ENCODE peak calls at places on chromosomes 1 and 21, in seven cellular contexts. A, C, O, Y, H, M and R are unnamed samples. For H3K36me3, the result is how much of the 10 kb centered on the place peaks cover.

GRCh38 chr1:190067592-190067991 is 410.1 kb downstream of the BRINP3 start:
- DNase-seq in Y (peak), A (no peak), O (peak), M (no peak), H (peak), C (no peak), R (no peak)

GRCh38 chr1:187942986-187943385 is 1114.2 kb downstream of the PLA2G4A start:
- DNase-seq in A (no peak), O (peak), Y (no peak), M (no peak), C (no peak), H (no peak), R (no peak)

GRCh38 chr1:16249838-16250241 is 12.9 kb upstream of the CPLANE2 start:
- DNase-seq in H (no peak), Y (no peak), C (no peak), A (no peak), O (peak), M (peak), R (no peak)

GRCh38 chr1:107262472-107263286 is 121.8 kb downstream of the NTNG1 start:
- DNase-seq in M (peak), H (no peak), Y (peak), O (peak), A (no peak), C (no peak), R (peak)

GRCh38 chr1:226678701-226679100 is 60.4 kb downstream of the ITPKB start:
- DNase-seq in O (no peak), C (no peak), H (no peak), A (no peak), Y (no peak), M (no peak), R (no peak)

GRCh38 chr1:90850181-90850924 is 133.3 kb upstream of the BARHL2 start:
- DNase-seq in H (peak), Y (no peak), A (peak), O (peak), M (peak), C (peak), R (no peak)

GRCh38 chr1:229556551-229556950 is 2.0 kb downstream of the ABCB10 start:
- DNase-seq in M (peak), A (no peak), O (no peak), H (peak), C (no peak), Y (no peak), R (no peak)

GRCh38 chr1:226308166-226308722 is 720 bp downstream of the LIN9 start:
- DNase-seq in C (peak), Y (no peak), O (no peak), M (no peak), H (peak), A (no peak), R (no peak)

GRCh38 chr1:161081151-161081405 is 8.3 kb downstream of the NECTIN4 start:
- DNase-seq in C (no peak), Y (no peak), M (no peak), A (no peak), H (peak), O (peak), R (no peak)

GRCh38 chr1:167871331-167871730 is 42.6 kb downstream of the ADCY10 start:
- DNase-seq in Y (no peak), A (no peak), C (no peak), O (peak), M (peak), H (no peak), R (no peak)

GRCh38 chr21:14538477-14538876 is 7.6 kb downstream of the SAMSN1 start:
- DNase-seq in A (no peak), M (no peak), Y (no peak), C (no peak), O (no peak), H (no peak), R (no peak)

GRCh38 chr1:25744140-25744581 is 55.8 kb upstream of the SELENON start:
- DNase-seq in O (peak), H (peak), M (peak), A (peak), C (peak), Y (peak), R (no peak)

GRCh38 chr1:16980473-16981268 is at the start of gene MFAP2:
- DNase-seq in M (peak), C (peak), Y (peak), H (peak), A (peak), O (peak), R (peak)

GRCh38 chr1:41954533-41954944 is 35.8 kb upstream of the HIVEP3 start:
- DNase-seq in A (no peak), O (peak), M (peak), Y (peak), C (no peak), H (peak), R (peak)

GRCh38 chr1:211327341-211327921 is 798 bp downstream of the TRAF5 start:
- DNase-seq in C (peak), Y (peak), M (peak), H (peak), O (peak), A (peak), R (no peak)

GRCh38 chr1:168199056-168199455 is 20.3 kb downstream of the TIPRL start:
- DNase-seq in C (no peak), O (no peak), H (peak), Y (no peak), A (no peak), M (peak), R (no peak)

GRCh38 chr1:202806845-202807366 is 1.3 kb downstream of the KDM5B start:
- DNase-seq in H (peak), M (peak), O (peak), Y (peak), C (peak), A (no peak), R (no peak)

GRCh38 chr1:44723064-44723463 is 7.9 kb downstream of the RNU5D-1 start:
- DNase-seq in A (no peak), H (peak), Y (no peak), M (no peak), C (no peak), O (no peak), R (no peak)

GRCh38 chr1:92446546-92446945 is 40.2 kb downstream of the GFI1 start:
- DNase-seq in H (peak), C (no peak), O (peak), A (no peak), M (peak), Y (peak), R (no peak)

GRCh38 chr1:164263540-164263939 is 295.4 kb upstream of the PBX1 start:
- DNase-seq in H (no peak), O (no peak), C (no peak), Y (no peak), A (no peak), M (peak), R (no peak)

GRCh38 chr1:100851726-100852125 is 42.9 kb downstream of the EXTL2 start:
- DNase-seq in C (no peak), O (peak), Y (no peak), H (no peak), A (no peak), M (peak), R (no peak)

DNA sequence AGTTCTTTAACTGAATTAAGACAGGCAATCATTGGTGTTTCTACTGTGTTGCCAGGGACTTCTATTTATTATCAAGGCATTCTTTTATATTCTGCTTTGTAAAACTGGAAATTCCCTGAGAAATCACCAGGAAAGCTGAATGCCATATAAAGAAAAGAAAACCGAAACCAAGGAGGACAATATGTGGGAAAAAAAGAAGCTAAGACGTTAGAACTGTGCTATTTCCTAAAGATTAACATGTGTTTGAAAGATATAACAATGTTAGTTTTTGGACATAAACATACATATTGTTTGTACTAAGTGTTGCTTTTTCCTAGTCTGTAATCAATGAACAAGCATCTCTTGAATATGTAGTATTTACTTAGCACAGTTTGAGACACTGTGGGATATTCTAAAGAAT is 47.2 kb downstream of the EXTL2 start:
- DNase-seq in C (no peak), H (no peak), Y (peak), M (peak), O (peak), A (no peak), R (no peak)
- H2AFZ ChIP-seq in C (peak), H (peak), Y (peak), M (peak), O (peak), A (peak), R (peak)

GRCh38 chr1:206420471-206420870 is 49.8 kb upstream of the IKBKE start:
- DNase-seq in C (no peak), H (no peak), A (no peak), Y (no peak), M (peak), O (peak), R (no peak)
- H3K36me3 ChIP-seq in C (under half), H (under half), A (under half), Y (under half), M (under half), O (under half), R (under half)

GRCh38 chr1:180912801-180913616 is at the start of gene KIAA1614:
- DNase-seq in C (peak), Y (no peak), O (peak), A (peak), H (peak), M (peak), R (no peak)
- H3K27ac ChIP-seq in C (no peak), Y (no peak), O (peak), A (no peak), H (peak), M (peak), R (no peak)

DNA sequence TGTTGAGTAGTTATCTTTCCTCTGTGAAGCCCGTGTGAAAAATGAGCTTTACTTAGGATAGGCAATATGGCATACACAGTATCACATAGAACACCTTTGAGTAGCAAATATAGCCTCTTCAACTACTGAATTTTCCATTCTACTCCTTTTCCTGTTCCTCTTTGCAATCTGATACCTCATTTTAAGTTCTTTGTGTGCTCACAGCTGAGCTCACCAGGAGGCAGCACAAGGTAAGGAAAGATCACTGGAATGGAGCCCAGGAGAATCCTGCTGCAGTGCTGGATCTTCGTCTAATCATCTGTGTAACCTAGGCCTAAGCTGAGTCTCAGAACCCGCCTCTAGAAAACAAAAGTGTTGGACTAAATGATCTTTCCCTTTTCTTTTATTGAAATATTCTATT is 171.0 kb downstream of the LRRC40 start:
- DNase-seq in O (peak), Y (peak), M (peak), H (no peak), C (peak), A (peak), R (peak)
- H2AFZ ChIP-seq in O (no peak), Y (peak), M (no peak), H (no peak), C (no peak), A (peak), R (peak)

GRCh38 chr1:39453603-39454002 is 37.8 kb upstream of the BMP8A start:
- DNase-seq in H (no peak), M (peak), O (peak), C (no peak), A (no peak), Y (no peak), R (no peak)
- H3K36me3 ChIP-seq in H (half or more), M (half or more), O (under half), C (under half), A (half or more), Y (half or more), R (half or more)

GRCh38 chr1:3869751-3870301 is 12.6 kb downstream of the DFFB start:
- DNase-seq in O (peak), H (no peak), Y (no peak), M (no peak), C (peak), A (no peak), R (peak)
- H3K27ac ChIP-seq in O (no peak), H (no peak), Y (no peak), M (no peak), C (no peak), A (no peak), R (no peak)

GRCh38 chr1:246567258-246568235 is 1.3 kb downstream of the CNST start:
- DNase-seq in C (peak), Y (peak), H (peak), M (peak), A (peak), O (peak), R (peak)
- H2AFZ ChIP-seq in C (peak), Y (peak), H (peak), M (peak), A (peak), O (no peak), R (peak)